ENCODE peak calls at places on chromosomes 1 and 21, in five cellular contexts. X is A549, Z is HepG2, Y is K562, Q is GM12878. D is an unnamed sample.

GRCh38 chr1:45346473-45346872 is 6.2 kb upstream of the MUTYH start:
- DNase-seq in Q (no peak), Z (no peak), Y (no peak), X (no peak), D (no peak)

GRCh38 chr21:25428537-25428936 is 178.7 kb downstream of the MRPL39 start:
- DNase-seq in Z (no peak), X (no peak), Q (no peak), Y (no peak), D (no peak)

GRCh38 chr1:163562355-163562754 is 240.6 kb downstream of the NUF2 start:
- DNase-seq in Q (no peak), X (no peak), Z (no peak), Y (no peak), D (no peak)

GRCh38 chr1:203645996-203646395 is 19.4 kb downstream of the ATP2B4 start:
- DNase-seq in Q (no peak), Y (no peak), X (no peak), Z (no peak), D (no peak)

GRCh38 chr1:54516249-54516920 is 31.6 kb upstream of the ACOT11 start:
- DNase-seq in Z (peak), Q (no peak), X (no peak), Y (no peak), D (no peak)

GRCh38 chr21:44511938-44512275 is 28.1 kb downstream of the KRTAP10-1 start:
- DNase-seq in X (no peak), Z (no peak), Y (no peak), Q (no peak), D (no peak)

GRCh38 chr21:20249401-20249800 is 748.8 kb upstream of the NCAM2 start:
- DNase-seq in X (no peak), Z (no peak), Y (no peak), Q (no peak), D (no peak)

GRCh38 chr1:27568247-27569087 is 35.5 kb downstream of the AHDC1 start:
- DNase-seq in Q (peak), Z (peak), Y (peak), X (peak), D (peak)

GRCh38 chr21:45468971-45469272 is 64.0 kb downstream of the COL18A1 start:
- DNase-seq in Y (no peak), X (no peak), Q (no peak), Z (no peak), D (no peak)

GRCh38 chr1:181317261-181317924 is 165.9 kb upstream of the CACNA1E start:
- DNase-seq in Q (no peak), Z (no peak), Y (no peak), X (no peak), D (no peak)

GRCh38 chr1:112319371-112320034 is 76.5 kb upstream of the CTTNBP2NL start:
- DNase-seq in Z (no peak), Y (no peak), Q (no peak), X (no peak), D (no peak)

GRCh38 chr1:228383773-228384172 is 22.9 kb downstream of the TRIM11 start:
- DNase-seq in X (no peak), Y (no peak), Q (no peak), Z (no peak), D (no peak)

GRCh38 chr1:220631238-220631842 is 58.8 kb upstream of the C1orf115 start:
- DNase-seq in Q (no peak), X (no peak), Z (no peak), Y (no peak), D (no peak)

GRCh38 chr21:31514598-31514997 is 144.9 kb upstream of the SOD1 start:
- DNase-seq in Y (no peak), Z (no peak), Q (no peak), X (no peak), D (peak)

GRCh38 chr21:36347278-36347961 is 27.4 kb downstream of the MORC3 start:
- DNase-seq in Z (no peak), X (no peak), Q (no peak), Y (no peak), D (no peak)

GRCh38 chr1:173280899-173281660 is 73.9 kb upstream of the TNFSF4 start:
- DNase-seq in Y (no peak), Z (no peak), X (no peak), Q (no peak), D (no peak)

GRCh38 chr1:173275496-173275895 is 68.4 kb upstream of the TNFSF4 start:
- DNase-seq in Y (no peak), X (no peak), Z (no peak), Q (no peak), D (no peak)

DNA sequence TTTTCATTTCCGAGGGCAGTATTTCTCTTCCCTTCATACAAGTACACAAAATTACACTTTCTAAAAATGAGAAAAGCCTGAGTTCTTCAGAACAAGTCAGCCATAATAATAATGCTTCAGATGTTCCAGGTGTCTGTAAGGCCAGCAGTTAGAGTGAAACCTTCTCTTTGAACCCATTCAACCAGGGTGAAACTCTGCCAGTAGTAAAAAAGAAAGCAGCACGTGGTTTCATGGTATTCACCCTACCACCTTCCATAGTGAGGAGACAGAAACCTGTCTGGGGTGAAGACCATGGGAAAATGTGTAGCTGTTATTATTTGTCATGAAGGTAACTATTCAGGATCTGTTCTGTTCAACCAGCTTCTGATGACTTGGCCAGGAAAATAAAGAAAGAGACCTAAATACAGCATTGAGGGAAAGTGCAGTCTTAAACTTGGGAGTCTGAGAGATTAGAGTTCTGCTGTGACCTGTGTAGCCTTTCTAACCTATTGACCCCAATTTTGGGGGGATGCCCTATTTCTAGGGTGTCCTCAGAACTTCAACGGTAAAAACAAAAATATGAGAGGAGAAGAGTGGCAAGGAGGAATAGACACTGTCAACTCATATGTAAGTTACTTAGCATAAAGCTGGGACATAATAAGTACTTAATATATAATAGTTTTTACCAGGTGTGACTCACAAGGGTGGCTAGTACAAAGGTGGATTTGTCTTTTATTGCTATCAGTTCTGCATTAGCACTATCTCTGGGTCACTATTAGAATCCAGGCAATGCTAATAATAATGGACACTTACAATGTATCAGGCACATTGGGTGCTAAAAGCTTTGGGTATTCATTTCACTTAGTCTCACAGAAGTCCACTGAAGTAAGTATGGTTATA is 70.0 kb upstream of the TNFSF4 start:
- DNase-seq in Z (no peak), X (no peak), Y (no peak), Q (peak), D (no peak)
- TF ChIP-seq ESRRA in Z (no peak), X (no peak), Y (no peak), Q (no peak), D (no peak)

GRCh38 chr1:15343729-15344128 is 66.0 kb upstream of the EFHD2 start:
- DNase-seq in Z (no peak), Q (no peak), X (no peak), Y (no peak), D (no peak)
- TF ChIP-seq ESRRA in Z (no peak), Q (no peak), X (no peak), Y (no peak), D (no peak)

DNA sequence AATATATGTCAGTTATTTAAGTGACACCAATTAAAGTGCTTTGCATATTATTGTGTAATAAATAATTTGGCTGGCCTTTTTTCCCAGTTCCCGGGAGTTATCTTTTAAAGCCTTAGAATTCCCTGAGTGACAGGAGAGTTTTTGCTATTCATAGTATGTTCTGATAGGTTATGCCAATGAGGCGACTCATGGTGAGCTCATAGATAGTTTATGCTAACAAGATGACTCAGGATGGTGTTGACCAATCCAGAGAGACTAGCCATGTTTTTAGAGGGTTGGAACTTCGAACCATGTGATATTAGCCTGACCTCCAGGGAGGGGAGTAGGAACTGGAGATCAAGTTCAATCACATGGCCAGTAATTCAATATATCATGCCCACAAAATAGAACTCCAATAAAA is 310.8 kb downstream of the USP25 start:
- DNase-seq in Q (no peak), X (no peak), Z (peak), Y (no peak), D (no peak)
- TF ChIP-seq ESRRA in Q (no peak), X (no peak), Z (no peak), Y (no peak), D (no peak)

GRCh38 chr21:42080788-42081083 is 9.6 kb downstream of the UMODL1 start:
- DNase-seq in Y (no peak), Q (no peak), Z (no peak), X (no peak), D (no peak)
- TF ChIP-seq ESRRA in Y (no peak), Q (no peak), Z (no peak), X (no peak), D (no peak)

GRCh38 chr1:8370928-8371327 is 53.0 kb downstream of the SLC45A1 start:
- DNase-seq in X (no peak), Q (no peak), Z (no peak), Y (no peak), D (no peak)
- TF ChIP-seq ESRRA in X (no peak), Q (no peak), Z (no peak), Y (no peak), D (no peak)

DNA sequence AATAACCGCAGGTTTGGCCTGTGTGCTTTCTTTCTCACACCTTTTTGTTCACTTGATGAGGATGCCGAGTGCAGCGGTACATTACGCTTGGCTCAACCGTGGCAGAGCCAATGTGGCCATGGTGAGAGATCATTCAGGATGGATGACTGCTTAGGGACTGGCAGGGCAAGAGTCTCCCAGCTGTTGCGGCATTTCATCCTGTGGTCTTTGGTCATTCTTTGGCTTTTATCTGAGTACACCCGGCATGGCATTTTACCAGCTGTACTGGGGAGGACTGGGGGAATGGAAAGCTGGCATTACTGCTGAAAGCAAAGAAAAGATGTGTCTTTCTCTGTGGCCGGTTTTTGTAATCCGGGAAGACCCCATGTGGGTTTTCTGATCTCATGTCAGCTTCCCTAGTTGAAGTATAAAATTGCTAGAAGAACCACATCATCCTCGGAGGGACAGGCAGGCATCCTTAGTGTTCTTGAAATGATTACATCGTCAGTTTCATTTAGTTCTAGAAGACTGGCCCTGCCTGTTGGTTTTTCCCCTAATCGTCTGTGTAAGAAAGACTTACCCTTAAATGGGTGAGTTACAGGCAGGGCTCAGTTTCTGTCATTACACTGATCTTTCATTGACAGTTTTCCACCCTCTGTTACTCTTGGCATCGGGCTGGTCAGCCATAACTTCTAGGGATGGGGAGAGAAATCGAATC is 15.1 kb downstream of the PCP4 start:
- DNase-seq in Z (no peak), X (no peak), Q (no peak), Y (no peak), D (no peak)
- TF ChIP-seq ESRRA in Z (no peak), X (no peak), Q (no peak), Y (no peak), D (no peak)

GRCh38 chr1:43427524-43427923 is 26.2 kb downstream of the HYI start:
- DNase-seq in Z (no peak), Q (no peak), X (no peak), Y (no peak), D (no peak)
- TF ChIP-seq ESRRA in Z (no peak), Q (no peak), X (no peak), Y (no peak), D (no peak)

D was measured in WTC11.